ENCODE peak calls at places on chromosomes 2 and 18, in five cellular contexts. S, T, X, H and V are unnamed samples.

GRCh38 chr2:126662623-126663022 is 6.7 kb downstream of the GYPC start:
- DNase-seq in H (no peak), X (no peak), T (peak; percentile 47), S (no peak), V (no peak)

GRCh38 chr2:39469807-39470206 is 32.7 kb upstream of the MAP4K3 start:
- DNase-seq in T (peak; percentile 82), S (no peak), H (no peak), X (no peak), V (no peak)

GRCh38 chr2:37532503-37532902 is 138.9 kb downstream of the CDC42EP3 start:
- DNase-seq in T (no peak), X (no peak), S (no peak), H (no peak), V (no peak)

GRCh38 chr2:161796192-161796591 is 172.0 kb downstream of the SLC4A10 start:
- DNase-seq in H (peak; percentile 7), T (no peak), S (no peak), X (peak; percentile 68), V (no peak)

GRCh38 chr2:108324531-108325256 is 36.0 kb downstream of the SULT1C2 start:
- DNase-seq in X (no peak), S (no peak), H (no peak), T (no peak), V (no peak)

GRCh38 chr2:98379311-98380202 is 33.3 kb downstream of the CNGA3 start:
- DNase-seq in S (no peak), T (no peak), X (no peak), H (no peak), V (no peak)

GRCh38 chr2:69948963-69949645 is 12.3 kb downstream of the ASPRV1 start:
- DNase-seq in S (no peak), H (no peak), T (no peak), X (no peak), V (no peak)

GRCh38 chr2:54053830-54054229 is 61.6 kb upstream of the ACYP2 start:
- DNase-seq in X (no peak), S (no peak), H (no peak), T (peak; percentile 33), V (no peak)

GRCh38 chr2:172296267-172297046 is 130.9 kb upstream of the ITGA6 start:
- DNase-seq in X (no peak), T (no peak), H (no peak), S (no peak), V (no peak)

GRCh38 chr2:73984922-73985317 is 210 bp downstream of the TET3 start:
- DNase-seq in T (no peak), S (no peak), H (peak; percentile 58), X (no peak), V (no peak)
- H3K4me3 ChIP-seq in T (peak overlapping the region; percentile 66), S (peak overlapping the region; percentile 46), H (peak overlapping the region; percentile 8), X (peak overlapping the region; percentile 74), V (peak overlapping the region; percentile 86)

DNA sequence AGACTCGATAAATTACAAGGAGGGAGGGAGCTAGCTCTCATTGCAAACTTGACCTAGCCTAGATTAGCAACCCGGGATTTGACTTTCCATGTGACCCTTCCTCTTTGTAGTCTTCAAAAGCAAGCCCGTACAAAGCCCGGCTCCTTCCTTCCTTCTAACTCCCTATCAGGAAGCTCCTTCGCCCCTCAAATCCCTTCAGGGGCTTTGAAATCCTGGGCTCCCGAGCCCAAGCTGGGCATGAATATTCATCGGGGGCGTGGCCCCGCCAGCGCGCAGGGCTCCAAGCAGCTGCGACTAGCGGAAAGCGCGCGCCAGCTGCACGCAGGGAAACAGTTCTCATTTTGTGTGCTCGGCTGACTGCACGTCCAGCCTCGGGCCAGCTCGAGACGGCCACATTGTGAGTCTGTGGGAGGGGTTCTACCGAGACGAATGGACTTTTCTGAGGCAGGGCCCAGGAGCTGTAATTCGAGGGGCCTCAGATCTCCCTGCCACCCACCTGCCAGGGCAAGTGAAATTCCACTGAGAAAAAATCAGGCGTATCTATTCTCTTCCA is 84.0 kb upstream of the PELI1 start:
- DNase-seq in X (peak; percentile 81), H (peak; percentile 75), T (peak; percentile 94), S (peak; percentile 30), V (peak; percentile 83)
- TF ChIP-seq CTCF in X (no peak), H (no peak), T (no peak), S (no peak), V (no peak)

GRCh38 chr2:219220652-219221402 is 2.1 kb upstream of the ABCB6 start:
- DNase-seq in X (peak; percentile 72), H (no peak), S (no peak), T (no peak), V (no peak)
- H3K27ac ChIP-seq in X (no peak overlapping the region), H (no peak overlapping the region), S (no peak overlapping the region), T (no peak overlapping the region), V (no peak overlapping the region)

DNA sequence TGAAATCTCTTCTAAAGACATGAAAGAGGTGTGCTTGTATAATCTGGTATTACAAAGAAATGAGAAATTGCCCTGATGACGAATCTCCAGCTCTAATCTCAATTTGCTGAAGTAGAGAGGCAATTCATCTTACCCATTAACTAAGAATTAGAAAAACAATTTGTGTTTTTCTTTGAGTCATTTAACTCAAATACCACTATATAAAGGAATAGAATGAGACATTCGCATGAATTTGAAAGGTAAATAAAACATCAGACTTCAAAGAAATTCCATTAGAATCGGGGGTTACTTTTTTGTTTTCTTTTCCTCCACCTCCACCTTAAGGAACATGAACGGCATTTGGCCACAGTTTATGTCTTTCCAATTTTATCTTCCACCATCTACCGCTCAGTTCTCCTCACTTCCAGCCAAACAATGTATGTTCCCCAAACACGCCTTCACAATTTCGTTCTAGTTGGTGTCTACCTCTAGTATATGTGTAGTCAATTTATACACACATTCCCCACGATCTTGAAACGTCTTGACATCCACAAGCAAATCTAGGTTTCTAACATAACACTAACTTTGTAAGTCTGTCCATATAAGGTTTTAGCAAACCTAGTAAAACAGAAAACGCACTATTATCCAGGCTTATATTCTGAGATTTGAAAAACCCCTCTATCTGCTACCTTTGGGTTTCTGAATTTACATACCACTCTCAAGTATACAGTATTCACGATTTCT is 1.3 kb upstream of the SMCHD1 start:
- DNase-seq in S (no peak), T (peak; percentile 29), H (peak; percentile 38), X (no peak), V (no peak)
- H3K4me3 ChIP-seq in S (peak overlapping the region; percentile 95), T (peak overlapping the region; percentile 97), H (peak overlapping the region; percentile 64), X (peak overlapping the region; percentile 91), V (peak overlapping the region; percentile 93)

GRCh38 chr18:68676913-68677312 is 38.0 kb downstream of the TMX3 start:
- DNase-seq in H (no peak), X (no peak), T (no peak), S (no peak), V (no peak)
- TF ChIP-seq CTCF in H (no peak), X (no peak), T (no peak), S (no peak), V (no peak)